ENCODE peak calls at places on chromosomes 13 and 19, in four cellular contexts. T, Q, Y and N are unnamed samples.

GRCh38 chr13:53336441-53337160 is 308.0 kb downstream of the OLFM4 start:
- DNase-seq in Y (no peak), Q (no peak), T (no peak), N (no peak)

GRCh38 chr19:5682293-5682592 is 1.4 kb downstream of the HSD11B1L start:
- DNase-seq in Q (no peak), Y (no peak), T (no peak), N (no peak)

GRCh38 chr13:78787189-78787588 is 128.2 kb upstream of the OBI1 start:
- DNase-seq in T (no peak), Q (no peak), Y (no peak), N (no peak)

GRCh38 chr19:31419871-31420430 is 70.7 kb upstream of the TSHZ3 start:
- DNase-seq in Y (no peak), Q (no peak), T (no peak), N (no peak)

GRCh38 chr13:34578471-34578870 is 363.6 kb upstream of the NBEA start:
- DNase-seq in T (no peak), Y (no peak), Q (no peak), N (no peak)

GRCh38 chr13:31001647-31002046 is 69.2 kb downstream of the TEX26 start:
- DNase-seq in Q (no peak), Y (no peak), T (no peak), N (no peak)

GRCh38 chr19:590396-590745 is 690 bp downstream of the HCN2 start:
- DNase-seq in Y (no peak), T (no peak), Q (no peak), N (no peak)

GRCh38 chr13:43405457-43405856 is 381.3 kb downstream of the ENOX1 start:
- DNase-seq in Y (no peak), Q (no peak), T (no peak), N (no peak)